ENCODE peak calls at places on chromosome 2, in seven cellular contexts. H is transverse colon; K is fibroblast of pulmonary artery; N is cardiac muscle cell; W is lower lobe of right lung; Z is fibroblast of lung; J is CD4-positive, CD25-positive, alpha-beta regulatory T cell. F is an unnamed sample.

GRCh38 chr2:9565436-9566153 is 10.0 kb upstream of the ADAM17 start:
- DNase-seq in H (peak), K (peak), N (peak), W (no peak), Z (peak), J (no peak), F (peak)

GRCh38 chr2:113251118-113251517 is 27.6 kb downstream of the PAX8 start:
- DNase-seq in H (peak), K (no peak), N (no peak), W (no peak), Z (no peak), J (peak), F (no peak)

GRCh38 chr2:127097841-127098651 is 8.9 kb downstream of the BIN1 start:
- DNase-seq in H (no peak), K (no peak), N (no peak), W (peak), Z (peak), J (no peak), F (no peak)

GRCh38 chr2:156322103-156322671 is 10.3 kb downstream of the NR4A2 start:
- DNase-seq in H (no peak), K (peak), N (no peak), W (no peak), Z (no peak), J (no peak), F (no peak)

GRCh38 chr2:95053543-95053942 is 28.0 kb downstream of the MAL start:
- DNase-seq in H (no peak), K (no peak), N (no peak), W (no peak), Z (no peak), J (no peak), F (no peak)

GRCh38 chr2:19614066-19614465 is 255.6 kb upstream of the OSR1 start:
- DNase-seq in H (no peak), K (no peak), N (no peak), W (no peak), Z (peak), J (no peak), F (peak)

GRCh38 chr2:235719146-235719942 is 225.5 kb downstream of the AGAP1 start:
- DNase-seq in H (no peak), K (no peak), N (no peak), W (no peak), Z (peak), J (no peak), F (no peak)

GRCh38 chr2:7116516-7116915 is 199.3 kb downstream of the RNF144A start:
- DNase-seq in H (no peak), K (no peak), N (no peak), W (no peak), Z (no peak), J (no peak), F (no peak)

GRCh38 chr2:27306136-27306535 is 2.1 kb downstream of the UCN start:
- DNase-seq in H (no peak), K (no peak), N (no peak), W (no peak), Z (no peak), J (no peak), F (no peak)
- H3K4me3 ChIP-seq in H (no peak), K (no peak), N (no peak), W (peak), Z (no peak), J (no peak), F (no peak)

GRCh38 chr2:39411186-39411944 is 25.7 kb downstream of the MAP4K3 start:
- DNase-seq in H (no peak), K (peak), N (peak), W (no peak), Z (peak), J (no peak), F (peak)
- H3K4me3 ChIP-seq in H (no peak), K (no peak), N (no peak), W (no peak), Z (peak), J (no peak), F (no peak)

GRCh38 chr2:174198846-174199564 is 49.3 kb downstream of the OLA1 start:
- DNase-seq in H (no peak), K (no peak), N (no peak), W (no peak), Z (peak), J (no peak), F (no peak)
- H3K4me3 ChIP-seq in H (no peak), K (no peak), N (no peak), W (no peak), Z (no peak), J (no peak), F (no peak)

GRCh38 chr2:192196451-192197194 is 1.9 kb upstream of the TMEFF2 start:
- DNase-seq in H (no peak), K (no peak), N (peak), W (no peak), Z (no peak), J (no peak), F (no peak)
- H3K4me3 ChIP-seq in H (no peak), K (peak), N (no peak), W (peak), Z (peak), J (no peak), F (peak)

DNA sequence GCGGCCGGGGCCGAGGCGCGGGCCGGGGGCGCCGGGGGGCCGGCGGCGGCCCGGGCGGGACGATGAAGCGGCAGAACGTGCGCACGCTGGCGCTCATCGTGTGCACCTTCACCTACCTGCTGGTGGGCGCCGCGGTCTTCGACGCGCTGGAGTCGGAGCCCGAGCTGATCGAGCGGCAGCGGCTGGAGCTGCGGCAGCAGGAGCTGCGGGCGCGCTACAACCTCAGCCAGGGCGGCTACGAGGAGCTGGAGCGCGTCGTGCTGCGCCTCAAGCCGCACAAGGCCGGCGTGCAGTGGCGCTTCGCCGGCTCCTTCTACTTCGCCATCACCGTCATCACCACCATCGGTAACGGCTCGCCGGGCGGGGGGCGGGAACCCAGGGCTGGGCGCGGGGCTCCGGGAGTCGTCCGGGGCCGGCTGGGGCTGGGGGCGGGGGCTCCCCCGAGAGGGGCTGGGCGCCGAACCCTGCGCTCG is 328 bp downstream of the KCNK3 start:
- DNase-seq in H (no peak), K (peak), N (peak), W (no peak), Z (peak), J (no peak), F (peak)
- H3K4me3 ChIP-seq in H (peak), K (no peak), N (peak), W (peak), Z (no peak), J (no peak), F (no peak)

GRCh38 chr2:101007415-101008345 is 5.6 kb downstream of the RPL31 start:
- DNase-seq in H (no peak), K (peak), N (no peak), W (no peak), Z (no peak), J (no peak), F (peak)

GRCh38 chr2:101014264-101014857 is 12.3 kb downstream of the RPL31 start:
- DNase-seq in H (no peak), K (no peak), N (no peak), W (no peak), Z (no peak), J (no peak), F (no peak)

GRCh38 chr2:101012706-101013181 is 10.7 kb downstream of the RPL31 start:
- DNase-seq in H (peak), K (peak), N (peak), W (no peak), Z (peak), J (peak), F (peak)

GRCh38 chr2:101011152-101011551 is 9.1 kb downstream of the RPL31 start:
- DNase-seq in H (no peak), K (no peak), N (no peak), W (no peak), Z (no peak), J (no peak), F (no peak)

GRCh38 chr2:101012054-101012705 is 10.1 kb downstream of the RPL31 start:
- DNase-seq in H (no peak), K (no peak), N (no peak), W (no peak), Z (no peak), J (no peak), F (peak)
- H3K4me3 ChIP-seq in H (no peak), K (no peak), N (no peak), W (no peak), Z (no peak), J (no peak), F (no peak)

DNA sequence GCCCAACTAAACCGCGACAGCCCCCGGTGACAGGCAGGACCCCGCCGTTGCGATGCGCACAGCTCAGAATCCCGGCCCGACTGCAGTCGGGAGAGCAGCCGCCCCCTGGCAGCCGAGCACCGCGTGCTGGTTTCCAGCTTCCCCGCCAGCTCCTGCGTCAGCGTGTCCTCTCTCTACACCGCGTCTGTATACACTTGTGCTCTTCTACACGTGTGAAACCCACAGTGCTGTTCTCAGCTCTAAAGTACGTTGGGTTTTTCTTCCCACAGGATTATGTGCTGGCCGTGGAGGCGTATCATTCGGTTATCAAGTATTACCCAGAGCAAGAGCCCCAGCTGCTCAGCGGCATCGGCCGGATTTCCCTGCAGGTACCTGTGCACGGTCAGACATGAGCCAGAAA is 54.0 kb downstream of the ADI1 start:
- DNase-seq in H (peak), K (no peak), N (no peak), W (peak), Z (peak), J (no peak), F (peak)
- H3K4me3 ChIP-seq in H (no peak), K (no peak), N (no peak), W (no peak), Z (no peak), J (no peak), F (no peak)

F was measured in fibroblast of mammary gland.